ENCODE peak calls at places on chromosomes 11 and 22, in seven cellular contexts. K is CD8-positive, alpha-beta memory T cell; N is stomach; T is naive thymus-derived CD4-positive, alpha-beta T cell; Y is tibial nerve; Q is mesendoderm; X is RWPE1. W is an unnamed sample.

GRCh38 chr11:19962795-19963163 is 197.5 kb downstream of the DBX1 start:
- DNase-seq in Q (no peak), K (no peak), N (no peak), X (no peak), T (no peak), Y (no peak), W (no peak)

GRCh38 chr11:65584102-65584501 is 8.2 kb downstream of the EHBP1L1 start:
- DNase-seq in K (no peak), T (no peak), N (no peak), Q (no peak), Y (no peak), X (no peak), W (no peak)

GRCh38 chr11:69080361-69080973 is 31.7 kb downstream of the TPCN2 start:
- DNase-seq in K (no peak), Q (no peak), T (no peak), Y (no peak), N (no peak), X (peak; percentile 77), W (no peak)

GRCh38 chr11:24828938-24829337 is 332.1 kb downstream of the LUZP2 start:
- DNase-seq in N (no peak), Y (no peak), X (no peak), T (no peak), K (no peak), Q (no peak), W (no peak)

GRCh38 chr11:24773326-24773725 is 276.5 kb downstream of the LUZP2 start:
- DNase-seq in T (no peak), X (no peak), Q (no peak), Y (no peak), K (no peak), N (no peak), W (no peak)

GRCh38 chr11:121389651-121390050 is 62.5 kb upstream of the SORL1 start:
- DNase-seq in T (no peak), N (no peak), X (no peak), K (no peak), Y (no peak), Q (peak; percentile 32), W (no peak)

GRCh38 chr22:50276143-50276542 is 6.0 kb upstream of the MAPK11 start:
- DNase-seq in Q (peak; percentile 55), Y (peak; percentile 22), X (no peak), K (peak; percentile 52), T (peak; percentile 22), N (peak; percentile 81), W (peak; percentile 56)

GRCh38 chr22:44683237-44683636 is 18.8 kb upstream of the PRR5 start:
- DNase-seq in X (no peak), Y (no peak), T (no peak), K (no peak), Q (no peak), N (no peak), W (peak; percentile 83)

GRCh38 chr22:47605441-47605840 is 843.0 kb downstream of the TBC1D22A start:
- DNase-seq in X (no peak), T (no peak), N (peak; percentile 20), Y (no peak), K (no peak), Q (no peak), W (no peak)

GRCh38 chr11:24932110-24933000 is 435.5 kb downstream of the LUZP2 start:
- DNase-seq in N (no peak), X (peak; percentile 4), Y (no peak), Q (no peak), K (no peak), T (no peak), W (no peak)

GRCh38 chr11:18254781-18255361 is 6.4 kb upstream of the SAA2 start:
- DNase-seq in Q (no peak), K (no peak), X (no peak), N (no peak), Y (no peak), T (no peak), W (no peak)

GRCh38 chr11:13276852-13277718 is 505 bp upstream of the BMAL1 start:
- DNase-seq in Q (peak; percentile 99), X (peak; percentile 99), K (peak; percentile 98), T (peak; percentile 96), N (peak; percentile 97), Y (peak; percentile 96), W (peak; percentile 95)

GRCh38 chr11:64245401-64245796 is 1.3 kb downstream of the PPP1R14B start:
- DNase-seq in K (peak; percentile 56), N (peak; percentile 66), Q (no peak), Y (no peak), T (no peak), X (no peak), W (peak; percentile 78)

GRCh38 chr22:17922925-17923898 is 101.1 kb downstream of the MICAL3 start:
- DNase-seq in Y (no peak), T (no peak), Q (no peak), K (no peak), N (no peak), X (no peak), W (no peak)

GRCh38 chr11:63639195-63639832 is 25.1 kb upstream of the PLAAT3 start:
- DNase-seq in X (no peak), Y (no peak), Q (no peak), T (peak; percentile 13), N (no peak), K (no peak), W (no peak)

GRCh38 chr22:36734171-36735058 is 30.9 kb upstream of the CACNG2 start:
- DNase-seq in X (no peak), T (no peak), Q (peak; percentile 14), K (no peak), N (peak; percentile 21), Y (no peak), W (peak; percentile 13)

GRCh38 chr11:93572171-93572570 is 29.0 kb upstream of the SMCO4 start:
- DNase-seq in Y (no peak), Q (peak; percentile 2), T (no peak), X (no peak), K (no peak), N (no peak), W (no peak)

GRCh38 chr11:93572621-93573020 is 29.4 kb upstream of the SMCO4 start:
- DNase-seq in Y (no peak), X (no peak), Q (no peak), T (no peak), K (no peak), N (no peak), W (no peak)

GRCh38 chr11:93571612-93572011 is 28.4 kb upstream of the SMCO4 start:
- DNase-seq in T (no peak), Y (no peak), X (no peak), K (no peak), Q (no peak), N (no peak), W (no peak)

GRCh38 chr11:93569496-93569895 is 26.3 kb upstream of the SMCO4 start:
- DNase-seq in Y (no peak), Q (no peak), X (no peak), T (no peak), N (no peak), K (no peak), W (no peak)

DNA sequence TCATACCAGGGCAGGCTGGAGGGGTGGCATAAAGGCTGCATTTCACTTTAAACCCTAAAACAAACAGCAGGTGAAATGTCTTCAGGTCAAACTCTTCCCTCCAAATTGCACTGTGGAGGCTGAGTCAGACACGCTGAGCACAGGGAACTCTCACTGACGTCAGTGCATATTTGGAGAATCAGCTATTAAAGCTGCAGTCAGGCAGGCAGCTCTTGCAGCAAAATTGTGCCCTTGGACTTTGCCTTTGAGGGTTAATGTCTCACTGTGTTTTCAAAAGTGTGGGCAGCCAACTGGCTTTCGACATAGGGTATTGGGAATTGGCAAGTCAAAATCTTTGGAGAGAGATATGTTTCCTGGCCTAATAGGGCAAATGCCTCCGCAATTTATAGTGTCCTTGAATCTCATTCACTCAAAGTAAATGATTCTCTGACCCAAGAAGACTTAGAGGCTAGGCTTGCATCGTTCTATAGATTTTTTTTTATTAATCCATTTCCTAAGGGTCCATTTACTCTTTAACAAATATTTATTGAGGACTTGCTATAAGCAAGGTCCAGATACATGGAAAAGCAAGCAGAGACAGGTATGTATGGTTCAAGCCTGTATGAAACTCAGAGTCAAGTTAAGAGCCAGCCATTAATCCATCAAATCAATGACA is 27.7 kb upstream of the SMCO4 start:
- DNase-seq in K (no peak), Q (peak; percentile 16), Y (no peak), X (peak; percentile 55), T (no peak), N (no peak), W (no peak)
- H3K27ac ChIP-seq in K (no peak overlapping the region), Q (no peak overlapping the region), Y (no peak overlapping the region), X (no peak overlapping the region), T (no peak overlapping the region), N (peak overlapping the region; percentile 28), W (no peak overlapping the region)

GRCh38 chr11:134027671-134028070 is 41.2 kb upstream of the JAM3 start:
- DNase-seq in Y (no peak), N (no peak), Q (no peak), K (peak; percentile 47), X (no peak), T (peak; percentile 59), W (peak; percentile 56)
- H3K27ac ChIP-seq in Y (no peak overlapping the region), N (no peak overlapping the region), Q (no peak overlapping the region), K (no peak overlapping the region), X (no peak overlapping the region), T (peak overlapping the region; percentile 56), W (no peak overlapping the region)

DNA sequence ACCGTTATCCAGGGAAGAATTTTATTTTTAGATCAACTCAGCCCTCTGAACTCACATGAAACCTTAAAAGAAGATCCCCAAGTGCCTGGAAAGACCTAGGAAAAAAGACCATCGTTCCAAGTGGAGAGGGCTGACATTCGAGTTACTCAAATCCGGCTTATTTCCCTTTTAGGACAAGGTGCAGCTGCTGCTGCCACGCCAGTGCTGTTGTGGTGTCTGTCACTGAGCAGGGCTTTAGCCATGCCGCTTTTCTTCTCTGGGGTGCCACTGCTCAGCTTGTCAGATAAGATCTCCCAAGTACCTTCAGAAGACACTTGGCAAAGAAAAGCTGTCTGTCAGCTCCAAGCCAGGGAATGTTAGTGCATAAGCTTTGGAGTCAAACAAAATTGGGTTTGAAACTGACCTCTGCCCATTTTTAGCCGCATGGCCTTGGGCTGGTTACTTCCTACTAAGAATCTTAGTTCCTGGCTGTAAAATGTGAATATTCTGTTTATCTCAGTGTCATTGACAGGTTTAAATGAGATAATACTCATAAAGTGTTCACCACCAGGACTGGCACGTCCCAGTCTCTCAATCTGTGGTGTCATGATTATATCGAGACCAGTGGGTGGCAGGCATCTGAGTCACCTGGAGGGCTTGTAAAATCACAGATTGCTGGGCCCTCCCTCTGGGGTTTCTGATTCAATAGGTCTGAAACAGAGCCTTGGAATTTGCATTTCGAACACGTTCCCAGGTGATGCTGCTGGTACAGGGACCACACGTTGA is 117.5 kb downstream of the PKNOX2 start:
- DNase-seq in X (peak; percentile 11), T (no peak), K (no peak), N (no peak), Q (peak; percentile 57), Y (no peak), W (no peak)
- H3K27ac ChIP-seq in X (no peak overlapping the region), T (no peak overlapping the region), K (no peak overlapping the region), N (no peak overlapping the region), Q (no peak overlapping the region), Y (no peak overlapping the region), W (no peak overlapping the region)

GRCh38 chr22:28477556-28477955 is 202.1 kb downstream of the TTC28 start:
- DNase-seq in N (no peak), K (no peak), Q (no peak), T (no peak), X (peak; percentile 4), Y (no peak), W (no peak)

GRCh38 chr22:28481725-28482124 is 197.9 kb downstream of the TTC28 start:
- DNase-seq in N (no peak), Y (no peak), K (no peak), Q (no peak), X (no peak), T (no peak), W (no peak)

GRCh38 chr22:28474248-28474647 is 205.4 kb downstream of the TTC28 start:
- DNase-seq in Y (no peak), X (no peak), Q (no peak), N (no peak), T (no peak), K (no peak), W (no peak)

GRCh38 chr22:28479912-28480311 is 199.7 kb downstream of the TTC28 start:
- DNase-seq in K (no peak), N (no peak), Y (no peak), T (no peak), Q (peak; percentile 30), X (no peak), W (no peak)

GRCh38 chr22:28478564-28478963 is 201.1 kb downstream of the TTC28 start:
- DNase-seq in Q (no peak), Y (no peak), K (no peak), X (no peak), N (no peak), T (no peak), W (no peak)
- H3K27ac ChIP-seq in Q (no peak overlapping the region), Y (no peak overlapping the region), K (no peak overlapping the region), X (no peak overlapping the region), N (no peak overlapping the region), T (no peak overlapping the region), W (no peak overlapping the region)